ENCODE peak calls at places on chromosomes 11 and 22, in eight cellular contexts. L is neuronal stem cell; O is C1 segment of cervical spinal cord; Y is left ventricle myocardium inferior; Z is SW480; K is EL; F is stimulated activated CD4-positive, alpha-beta T cell treated with anti-CD3 and anti-CD28 coated beads, Interleukin-12 subunit alpha, Interleukin-12 subunit beta, amount 100 ng/mL, for 4 hours; C is NCI-H510A treated with DMSO at 0.1 percent for 48 hours. H is an unnamed sample.

GRCh38 chr11:57597461-57597892 is at the start of gene SERPING1:
- DNase-seq in K (no peak), Z (no peak), F (no peak), Y (peak), L (no peak), O (peak), C (no peak), H (no peak)

GRCh38 chr11:111000400-111001090 is 245.0 kb upstream of the POU2AF2 start:
- DNase-seq in O (no peak), C (no peak), K (no peak), F (no peak), Y (no peak), Z (no peak), L (no peak), H (no peak)

GRCh38 chr11:69970785-69971535 is 107.2 kb upstream of the ANO1 start:
- DNase-seq in L (no peak), F (no peak), Y (no peak), K (no peak), O (no peak), C (no peak), Z (no peak), H (no peak)

GRCh38 chr22:35517769-35518530 is 22.7 kb upstream of the RASD2 start:
- DNase-seq in Y (no peak), F (no peak), Z (no peak), K (no peak), L (no peak), C (no peak), O (no peak), H (no peak)

GRCh38 chr11:61367406-61367805 is 5.2 kb downstream of the TMEM138 start:
- DNase-seq in O (no peak), K (no peak), C (no peak), Z (no peak), L (no peak), F (no peak), Y (no peak), H (no peak)

GRCh38 chr11:19380375-19380774 is 139.6 kb upstream of the E2F8 start:
- DNase-seq in Y (no peak), C (no peak), F (no peak), O (no peak), Z (peak), L (no peak), K (peak), H (no peak)

GRCh38 chr11:8440649-8441048 is 153.4 kb downstream of the STK33 start:
- DNase-seq in C (no peak), F (no peak), L (no peak), K (no peak), Z (no peak), O (no peak), Y (no peak), H (no peak)

GRCh38 chr11:65589444-65590239 is 6.0 kb downstream of the KCNK7 start:
- DNase-seq in Y (no peak), Z (no peak), K (no peak), C (no peak), F (no peak), O (no peak), L (no peak), H (peak)

GRCh38 chr11:298406-299065 is 790 bp downstream of the IFITM5 start:
- DNase-seq in Y (peak), O (no peak), F (no peak), C (no peak), L (no peak), Z (peak), K (no peak), H (peak)

GRCh38 chr22:47837703-47838102 is 1075.3 kb downstream of the TBC1D22A start:
- DNase-seq in F (no peak), C (no peak), Y (no peak), Z (peak), O (no peak), L (no peak), K (no peak), H (no peak)

GRCh38 chr11:117862019-117862725 is 14.3 kb downstream of the FXYD6 start:
- DNase-seq in F (no peak), C (no peak), Z (no peak), O (no peak), Y (no peak), L (no peak), K (no peak), H (no peak)

GRCh38 chr22:26610072-26610958 is 7.5 kb downstream of the CRYBB1 start:
- DNase-seq in L (no peak), F (no peak), K (peak), Z (no peak), C (no peak), Y (peak), O (peak), H (peak)

GRCh38 chr11:4644233-4644632 is 451 bp downstream of the OR51E1 start:
- DNase-seq in K (no peak), Z (no peak), L (no peak), O (no peak), C (no peak), F (no peak), Y (no peak), H (no peak)

GRCh38 chr11:105236631-105237030 is 97.1 kb upstream of the CARD18 start:
- DNase-seq in C (no peak), Y (no peak), O (no peak), L (no peak), Z (no peak), F (no peak), K (peak), H (no peak)

GRCh38 chr11:14645247-14645912 is 1.8 kb downstream of the PDE3B start:
- DNase-seq in K (peak), F (no peak), Z (peak), C (peak), L (no peak), Y (no peak), O (no peak), H (no peak)

GRCh38 chr11:10451399-10452116 is 3.5 kb upstream of the AMPD3 start:
- DNase-seq in C (no peak), F (no peak), O (peak), Y (no peak), K (no peak), Z (no peak), L (no peak), H (no peak)

GRCh38 chr22:38212442-38212841 is 10.6 kb downstream of the MAFF start:
- DNase-seq in L (no peak), O (no peak), K (no peak), Y (no peak), C (no peak), F (no peak), Z (no peak), H (no peak)

GRCh38 chr22:23984430-23984829 is 4.5 kb downstream of the GSTT2 start:
- DNase-seq in F (peak), C (peak), Y (no peak), Z (no peak), K (no peak), L (peak), O (peak), H (peak)

GRCh38 chr11:95512177-95512576 is 277.4 kb downstream of the FAM76B start:
- DNase-seq in K (no peak), Z (no peak), O (no peak), L (no peak), Y (no peak), C (no peak), F (no peak), H (no peak)

GRCh38 chr11:10305262-10305963 is 540 bp downstream of the ADM start:
- DNase-seq in K (no peak), C (no peak), O (no peak), L (no peak), Z (no peak), F (peak), Y (peak), H (peak)

GRCh38 chr11:29300441-29300840 is 716.4 kb downstream of the KCNA4 start:
- DNase-seq in K (peak), O (no peak), C (no peak), L (no peak), F (no peak), Y (no peak), Z (no peak), H (no peak)

GRCh38 chr11:45741032-45741431 is 63.9 kb upstream of the SLC35C1 start:
- DNase-seq in F (no peak), Z (no peak), O (no peak), K (no peak), Y (no peak), L (no peak), C (no peak), H (no peak)

GRCh38 chr11:66151273-66151672 is 81.2 kb downstream of the PACS1 start:
- DNase-seq in C (no peak), O (no peak), L (no peak), Y (no peak), F (no peak), Z (no peak), K (no peak), H (no peak)

GRCh38 chr22:18118345-18118915 is 7.8 kb downstream of the TUBA8 start:
- DNase-seq in Z (no peak), F (no peak), Y (no peak), K (no peak), L (no peak), O (no peak), C (no peak), H (no peak)

GRCh38 chr22:27801616-27802388 is at the start of gene MN1:
- DNase-seq in Y (peak), C (no peak), F (peak), K (peak), Z (no peak), O (peak), L (peak), H (peak)

GRCh38 chr22:26372890-26373289 is 56.2 kb upstream of the ASPHD2 start:
- DNase-seq in Y (no peak), C (no peak), O (no peak), L (no peak), F (no peak), Z (no peak), K (no peak), H (no peak)

GRCh38 chr11:21794306-21794705 is 398.6 kb upstream of the ANO5 start:
- DNase-seq in K (no peak), F (no peak), L (no peak), C (no peak), Y (no peak), Z (no peak), O (no peak), H (no peak)

GRCh38 chr22:47163481-47163875 is 401.0 kb downstream of the TBC1D22A start:
- DNase-seq in K (no peak), Y (no peak), F (no peak), C (no peak), Z (no peak), O (no peak), L (no peak), H (no peak)

GRCh38 chr11:129248618-129249017 is 56.5 kb upstream of the ARHGAP32 start:
- DNase-seq in L (no peak), Y (no peak), O (no peak), Z (peak), K (peak), C (no peak), F (no peak), H (no peak)

GRCh38 chr11:5043385-5043784 is 2.9 kb upstream of the OR52J3 start:
- DNase-seq in O (no peak), Y (no peak), L (no peak), F (no peak), Z (no peak), K (no peak), C (no peak), H (no peak)

GRCh38 chr11:44519989-44520737 is 45.3 kb upstream of the CD82 start:
- DNase-seq in K (no peak), O (no peak), F (no peak), Y (peak), L (no peak), C (no peak), Z (no peak), H (no peak)

GRCh38 chr11:57482782-57483569 is 22.6 kb downstream of the RTN4RL2 start:
- DNase-seq in Z (no peak), O (peak), Y (peak), L (peak), C (peak), K (peak), F (peak), H (peak)